ENCODE peak calls at places on chromosomes 3 and 15, in eight cellular contexts. F is IMR-90, B is stomach, R is astrocyte, A is lung, Z is cardiac muscle cell, L is body of pancreas, E is A549. S is an unnamed sample.

GRCh38 chr3:106214641-106215040 is 345.8 kb upstream of the CBLB start:
- DNase-seq in F (no peak), B (no peak), R (no peak), A (no peak), Z (no peak), L (no peak), E (no peak), S (no peak)

GRCh38 chr3:17573396-17573795 is 169.0 kb downstream of the TBC1D5 start:
- DNase-seq in F (no peak), B (no peak), R (no peak), A (no peak), Z (no peak), L (no peak), E (no peak), S (no peak)

GRCh38 chr3:179563298-179563934 is 690 bp downstream of the ACTL6A start:
- DNase-seq in F (peak; percentile 73), B (peak; percentile 67), R (peak; percentile 55), A (peak; percentile 78), Z (peak; percentile 74), L (peak; percentile 70), E (peak; percentile 80), S (peak; percentile 50)

GRCh38 chr15:100307241-100307855 is 34.4 kb downstream of the ADAMTS17 start:
- DNase-seq in F (no peak), B (no peak), R (no peak), A (no peak), Z (no peak), L (no peak), E (no peak), S (no peak)

GRCh38 chr3:95167748-95168147 is 1104.9 kb downstream of the NSUN3 start:
- DNase-seq in F (no peak), B (no peak), R (no peak), A (no peak), Z (no peak), L (no peak), E (no peak), S (no peak)

GRCh38 chr3:100260081-100260684 is 609 bp upstream of the TBC1D23 start:
- DNase-seq in F (peak; percentile 51), B (no peak), R (peak; percentile 60), A (peak; percentile 42), Z (peak; percentile 89), L (peak; percentile 27), E (no peak), S (peak; percentile 68)

GRCh38 chr3:21613372-21614070 is 137.5 kb downstream of the ZNF385D start:
- DNase-seq in F (no peak), B (no peak), R (no peak), A (no peak), Z (no peak), L (no peak), E (no peak), S (no peak)

GRCh38 chr15:96326551-96327154 is 3.8 kb upstream of the NR2F2 start:
- DNase-seq in F (no peak), B (peak; percentile 61), R (peak; percentile 58), A (no peak), Z (peak; percentile 78), L (no peak), E (peak; percentile 51), S (peak; percentile 53)

GRCh38 chr3:38168988-38169363 is 3.6 kb downstream of the OXSR1 start:
- DNase-seq in F (peak; percentile 39), B (no peak), R (peak; percentile 42), A (no peak), Z (no peak), L (no peak), E (no peak), S (no peak)

GRCh38 chr3:193870376-193871092 is 265.4 kb upstream of the HES1 start:
- DNase-seq in F (peak; percentile 12), B (no peak), R (no peak), A (no peak), Z (no peak), L (no peak), E (no peak), S (no peak)

GRCh38 chr15:35871282-35871681 is 325.3 kb upstream of the DPH6 start:
- DNase-seq in F (no peak), B (no peak), R (no peak), A (no peak), Z (no peak), L (no peak), E (no peak), S (no peak)

GRCh38 chr3:123758081-123758564 is 126.0 kb downstream of the MYLK start:
- DNase-seq in F (peak; percentile 65), B (no peak), R (peak; percentile 79), A (no peak), Z (no peak), L (no peak), E (peak; percentile 31), S (no peak)

GRCh38 chr3:44987318-44987717 is 11.3 kb downstream of the EXOSC7 start:
- DNase-seq in F (no peak), B (no peak), R (no peak), A (no peak), Z (no peak), L (no peak), E (no peak), S (no peak)

GRCh38 chr3:46422617-46423016 is 15.6 kb downstream of the CCRL2 start:
- DNase-seq in F (peak; percentile 13), B (no peak), R (peak; percentile 27), A (no peak), Z (no peak), L (no peak), E (no peak), S (no peak)

GRCh38 chr3:150335631-150336030 is 72.5 kb upstream of the TSC22D2 start:
- DNase-seq in F (no peak), B (no peak), R (peak; percentile 48), A (no peak), Z (no peak), L (no peak), E (no peak), S (no peak)

GRCh38 chr15:47872208-47872607 is 154.9 kb downstream of the SEMA6D start:
- DNase-seq in F (no peak), B (no peak), R (no peak), A (no peak), Z (no peak), L (no peak), E (no peak), S (no peak)

GRCh38 chr15:96849501-96849900 is 519.0 kb downstream of the NR2F2 start:
- DNase-seq in F (peak; percentile 38), B (no peak), R (peak; percentile 63), A (no peak), Z (peak; percentile 47), L (no peak), E (no peak), S (no peak)

GRCh38 chr3:184801241-184801640 is 10.7 kb upstream of the VPS8 start:
- DNase-seq in F (no peak), B (no peak), R (no peak), A (no peak), Z (no peak), L (no peak), E (no peak), S (no peak)

GRCh38 chr15:51866751-51867150 is 37.3 kb downstream of the TMOD3 start:
- DNase-seq in F (no peak), B (no peak), R (no peak), A (no peak), Z (no peak), L (no peak), E (peak; percentile 95), S (no peak)

GRCh38 chr3:53151465-53151864 is 9.5 kb upstream of the PRKCD start:
- DNase-seq in F (no peak), B (no peak), R (no peak), A (no peak), Z (no peak), L (no peak), E (no peak), S (no peak)

GRCh38 chr15:100726070-100726420 is 123.7 kb downstream of the ASB7 start:
- DNase-seq in F (no peak), B (no peak), R (no peak), A (peak; percentile 26), Z (no peak), L (no peak), E (no peak), S (no peak)

GRCh38 chr3:98734737-98735136 is 28.4 kb upstream of the ST3GAL6 start:
- DNase-seq in F (no peak), B (no peak), R (peak; percentile 54), A (no peak), Z (peak; percentile 58), L (no peak), E (no peak), S (no peak)

GRCh38 chr3:98734311-98734710 is 28.8 kb upstream of the ST3GAL6 start:
- DNase-seq in F (no peak), B (no peak), R (no peak), A (no peak), Z (no peak), L (no peak), E (no peak), S (no peak)

GRCh38 chr3:98735761-98736269 is 27.3 kb upstream of the ST3GAL6 start:
- DNase-seq in F (no peak), B (no peak), R (peak; percentile 4), A (no peak), Z (no peak), L (no peak), E (no peak), S (no peak)

GRCh38 chr3:98735296-98735695 is 27.8 kb upstream of the ST3GAL6 start:
- DNase-seq in F (no peak), B (no peak), R (no peak), A (no peak), Z (no peak), L (no peak), E (no peak), S (no peak)

GRCh38 chr3:98737301-98737700 is 25.8 kb upstream of the ST3GAL6 start:
- DNase-seq in F (no peak), B (no peak), R (no peak), A (no peak), Z (no peak), L (no peak), E (no peak), S (no peak)
- H3K4me3 ChIP-seq in F (no peak overlapping the region), B (no peak overlapping the region), R (no peak overlapping the region), A (no peak overlapping the region), Z (no peak overlapping the region), L (no peak overlapping the region), E (no peak overlapping the region), S (no peak overlapping the region)

GRCh38 chr15:65303687-65304392 is 637 bp upstream of the RNU5B-1 start:
- DNase-seq in F (peak; percentile 43), B (peak; percentile 56), R (peak; percentile 34), A (peak; percentile 79), Z (peak; percentile 70), L (peak; percentile 81), E (peak; percentile 80), S (peak; percentile 55)
- TF ChIP-seq CTCF in F (no peak), B (no peak), R (no peak), A (no peak), Z (peak; percentile 96), L (no peak), E (peak; percentile 91), S (no peak)

DNA sequence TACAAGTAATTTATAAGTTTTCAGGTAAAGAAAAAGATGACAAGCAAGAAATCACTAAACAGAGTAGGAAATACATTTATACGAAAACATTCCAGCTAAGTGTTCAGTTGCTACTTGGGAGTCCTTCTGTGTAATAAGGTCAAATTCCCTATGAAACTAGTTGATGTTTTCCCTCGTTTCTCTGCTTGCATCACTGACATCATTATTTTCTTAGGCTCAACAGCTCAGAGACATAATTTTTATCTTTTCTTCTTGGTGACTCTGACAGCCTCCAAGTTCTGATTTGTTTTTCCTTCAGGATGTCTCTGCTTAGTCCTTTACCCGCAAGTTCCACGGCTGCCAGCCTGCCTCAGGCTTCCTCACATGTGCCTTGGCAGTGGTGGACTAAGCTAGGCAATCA is 173.6 kb downstream of the P3H2 start:
- DNase-seq in F (no peak), B (no peak), R (no peak), A (no peak), Z (no peak), L (no peak), E (no peak), S (no peak)
- H3K27ac ChIP-seq in F (no peak overlapping the region), B (no peak overlapping the region), R (no peak overlapping the region), A (no peak overlapping the region), Z (no peak overlapping the region), L (no peak overlapping the region), E (peak overlapping the region; percentile 68), S (no peak overlapping the region)

GRCh38 chr3:8504611-8504973 is 3.0 kb downstream of the LMCD1 start:
- DNase-seq in F (no peak), B (no peak), R (no peak), A (no peak), Z (no peak), L (no peak), E (no peak), S (no peak)
- H3K4me3 ChIP-seq in F (no peak overlapping the region), B (peak overlapping the region; percentile 41), R (no peak overlapping the region), A (no peak overlapping the region), Z (no peak overlapping the region), L (no peak overlapping the region), E (no peak overlapping the region), S (peak overlapping the region; percentile 66)

S was measured in gastrocnemius medialis.